ENCODE peak calls at places on chromosomes 5 and 9, in nine cellular contexts. H is iris pigment epithelial cell; N is amniotic stem cell; M is activated T-cell treated with anti-CD3 and anti-CD28 coated beads for 48 hours; R is left ventricle myocardium inferior; T is HFFc6; L is EL; E is CD4-positive, alpha-beta T cell; X is amygdala. Y is an unnamed sample.

GRCh38 chr9:91411096-91411771 is 12.4 kb downstream of the NFIL3 start:
- DNase-seq in N (no peak), X (no peak), L (peak), T (peak), H (peak), M (no peak), R (no peak), E (no peak), Y (no peak)

GRCh38 chr5:142827934-142828576 is 57.9 kb downstream of the ARHGAP26 start:
- DNase-seq in L (peak), R (no peak), N (no peak), M (no peak), H (peak), E (no peak), X (no peak), T (peak), Y (no peak)

GRCh38 chr5:69364414-69364813 is 4.9 kb downstream of the AK6 start:
- DNase-seq in H (peak), R (no peak), X (no peak), E (no peak), L (no peak), T (peak), M (no peak), N (no peak), Y (no peak)

GRCh38 chr9:97938081-97938644 is at the start of gene HEMGN:
- DNase-seq in N (no peak), E (peak), L (no peak), T (no peak), M (no peak), R (no peak), X (no peak), H (no peak), Y (no peak)

GRCh38 chr5:55903121-55903701 is 52.1 kb downstream of the IL31RA start:
- DNase-seq in X (no peak), H (peak), M (peak), E (peak), R (no peak), L (no peak), N (no peak), T (no peak), Y (peak)

GRCh38 chr5:119357815-119358559 is 2.2 kb downstream of the TNFAIP8 start:
- DNase-seq in X (no peak), E (no peak), R (no peak), M (no peak), H (no peak), T (no peak), N (no peak), L (no peak), Y (no peak)

GRCh38 chr5:313806-314376 is 7.6 kb upstream of the AHRR start:
- DNase-seq in X (no peak), M (no peak), R (no peak), T (no peak), N (no peak), L (no peak), H (no peak), E (no peak), Y (no peak)

GRCh38 chr5:174839196-174839595 is 114.8 kb downstream of the MSX2 start:
- DNase-seq in H (no peak), R (no peak), T (no peak), X (no peak), M (no peak), N (no peak), L (no peak), E (no peak), Y (no peak)

GRCh38 chr5:6583049-6583880 is 49.6 kb downstream of the NSUN2 start:
- DNase-seq in E (peak), T (no peak), H (peak), N (no peak), M (peak), L (no peak), R (peak), X (peak), Y (peak)

GRCh38 chr5:141864371-141865370 is 13.5 kb downstream of the PCDH1 start:
- DNase-seq in E (no peak), X (no peak), L (no peak), H (no peak), T (no peak), N (no peak), R (no peak), M (no peak), Y (no peak)

GRCh38 chr9:1869843-1870242 is 145.3 kb upstream of the SMARCA2 start:
- DNase-seq in R (no peak), H (peak), X (no peak), L (peak), T (no peak), M (no peak), N (no peak), E (no peak), Y (peak)

GRCh38 chr5:172144291-172144815 is 43.7 kb downstream of the STK10 start:
- DNase-seq in M (no peak), H (peak), T (no peak), E (no peak), X (no peak), N (no peak), R (peak), L (no peak), Y (no peak)

GRCh38 chr5:154163327-154163997 is 27.1 kb upstream of the GALNT10 start:
- DNase-seq in X (no peak), T (no peak), L (no peak), M (no peak), H (no peak), E (no peak), R (no peak), N (no peak), Y (no peak)

GRCh38 chr9:105232207-105232606 is 12.2 kb upstream of the SLC44A1 start:
- DNase-seq in T (no peak), X (no peak), L (peak), E (no peak), M (no peak), R (no peak), N (no peak), H (no peak), Y (no peak)

GRCh38 chr9:99031994-99032393 is 72.9 kb upstream of the TGFBR1 start:
- DNase-seq in E (no peak), M (no peak), N (no peak), R (no peak), X (no peak), T (no peak), L (no peak), H (no peak), Y (no peak)

GRCh38 chr9:113355197-113355596 is 5.9 kb downstream of the BSPRY start:
- DNase-seq in M (no peak), N (no peak), X (no peak), E (no peak), H (no peak), R (no peak), T (peak), L (no peak), Y (no peak)

GRCh38 chr5:18553269-18553668 is 919.0 kb downstream of the TAF11L14 start:
- DNase-seq in N (no peak), L (peak), H (peak), E (no peak), R (no peak), T (no peak), X (no peak), M (no peak), Y (no peak)

GRCh38 chr5:149887622-149888183 is 56.9 kb downstream of the PDE6A start:
- DNase-seq in M (no peak), X (no peak), N (no peak), H (peak), R (no peak), T (peak), E (no peak), L (peak), Y (no peak)

GRCh38 chr5:95283022-95283615 is 1.8 kb downstream of the MCTP1 start:
- DNase-seq in R (no peak), M (no peak), X (no peak), H (no peak), T (no peak), E (no peak), N (no peak), L (no peak), Y (no peak)

GRCh38 chr5:80324912-80325311 is 5.1 kb downstream of the SPZ1 start:
- DNase-seq in L (no peak), N (no peak), E (no peak), T (no peak), R (no peak), H (no peak), M (no peak), X (no peak), Y (no peak)

GRCh38 chr9:3936520-3937235 is 363.2 kb downstream of the GLIS3 start:
- DNase-seq in T (no peak), L (no peak), M (no peak), N (no peak), X (no peak), E (no peak), H (no peak), R (peak), Y (no peak)

GRCh38 chr5:141094481-141095262 is at the start of gene PCDHB2:
- DNase-seq in E (no peak), R (no peak), H (no peak), M (no peak), L (peak), N (no peak), T (peak), X (no peak), Y (no peak)

GRCh38 chr9:120578614-120579013 is 1.4 kb downstream of the CDK5RAP2 start:
- DNase-seq in L (no peak), E (no peak), X (no peak), T (no peak), M (no peak), H (no peak), N (no peak), R (no peak), Y (no peak)

GRCh38 chr5:60700347-60700815 is 415 bp upstream of the DEPDC1B start:
- DNase-seq in L (peak), H (no peak), T (no peak), R (no peak), X (no peak), E (no peak), M (no peak), N (no peak), Y (no peak)

GRCh38 chr9:78866228-78867132 is 569.6 kb downstream of the PSAT1 start:
- DNase-seq in X (no peak), E (no peak), R (no peak), H (peak), T (peak), N (peak), M (no peak), L (peak), Y (no peak)

GRCh38 chr5:164119806-164120440 is 614.5 kb downstream of the MAT2B start:
- DNase-seq in H (peak), X (no peak), R (no peak), N (no peak), L (peak), E (no peak), T (peak), M (no peak), Y (no peak)

GRCh38 chr5:27706832-27707231 is 668.4 kb upstream of the CDH9 start:
- DNase-seq in E (no peak), X (no peak), R (no peak), H (peak), L (no peak), T (no peak), M (no peak), N (no peak), Y (no peak)

GRCh38 chr9:70533492-70533891 is 119.0 kb upstream of the KLF9 start:
- DNase-seq in T (no peak), E (no peak), R (no peak), M (no peak), X (no peak), N (no peak), H (no peak), L (no peak), Y (no peak)

GRCh38 chr5:11293523-11293922 is 532.5 kb upstream of the DAP start:
- DNase-seq in R (no peak), N (no peak), E (no peak), H (no peak), L (no peak), X (no peak), M (no peak), T (no peak), Y (no peak)

GRCh38 chr9:135608294-135608998 is 30.9 kb downstream of the GLT6D1 start:
- DNase-seq in E (no peak), L (no peak), M (no peak), R (peak), N (no peak), T (no peak), H (no peak), X (no peak), Y (no peak)

GRCh38 chr9:113622600-113623400 is 159.3 kb downstream of the RGS3 start:
- DNase-seq in L (peak), X (no peak), R (no peak), T (peak), M (peak), H (peak), N (peak), E (no peak), Y (no peak)

GRCh38 chr9:126696091-126696763 is 82.5 kb downstream of the LMX1B start:
- DNase-seq in N (no peak), R (no peak), X (no peak), T (no peak), M (no peak), L (no peak), E (no peak), H (no peak), Y (no peak)

Y was measured in memory B cell.